ENCODE peak calls at places on chromosomes 4 and X, in seven cellular contexts. G, O, Q, A, M, D and K are unnamed samples.
A peak's percentile ranks its signal among the peaks of the same experiment; 100 is the strongest.

GRCh38 chr4:105306820-105307219 is 160.1 kb downstream of the TET2 start:
- DNase-seq in Q (no peak), A (no peak), O (no peak), M (no peak), D (no peak), G (no peak), K (no peak)

GRCh38 chr4:149144060-149144459 is 671.6 kb downstream of the IQCM start:
- DNase-seq in D (no peak), G (no peak), O (no peak), A (no peak), M (no peak), Q (no peak), K (no peak)

GRCh38 chr4:137901114-137901513 is 341.0 kb downstream of the SLC7A11 start:
- DNase-seq in D (no peak), A (no peak), M (no peak), G (no peak), Q (no peak), O (no peak), K (no peak)

GRCh38 chr4:184234155-184234554 is 16.5 kb upstream of the ENPP6 start:
- DNase-seq in D (no peak), A (no peak), G (no peak), Q (no peak), O (no peak), M (no peak), K (no peak)

GRCh38 chr4:183409956-183410355 is 34.5 kb upstream of the CDKN2AIP start:
- DNase-seq in D (no peak), O (no peak), G (no peak), Q (no peak), M (no peak), A (no peak), K (no peak)

GRCh38 chrX:103330601-103331397 is 760 bp downstream of the TCEAL7 start:
- DNase-seq in M (peak; percentile 16), Q (no peak), O (no peak), D (no peak), G (no peak), A (no peak), K (no peak)

GRCh38 chrX:2629316-2630168 is 61.6 kb upstream of the CD99 start:
- DNase-seq in A (no peak), O (no peak), M (no peak), Q (no peak), D (no peak), G (no peak), K (no peak)

GRCh38 chr4:86834901-86835300 is 14.3 kb downstream of the SLC10A6 start:
- DNase-seq in A (no peak), G (no peak), D (no peak), Q (no peak), M (peak; percentile 12), O (no peak), K (no peak)

GRCh38 chr4:48122756-48123155 is 11.3 kb downstream of the TXK start:
- DNase-seq in G (no peak), A (no peak), D (no peak), Q (no peak), O (no peak), M (no peak), K (no peak)

GRCh38 chr4:69116645-69117321 is 20.5 kb downstream of the UGT2B7 start:
- DNase-seq in Q (no peak), M (no peak), O (no peak), A (no peak), D (no peak), G (no peak), K (no peak)

GRCh38 chrX:72028701-72029470 is 102.8 kb downstream of the RTL5 start:
- DNase-seq in A (peak; percentile 7), D (no peak), Q (no peak), G (no peak), M (no peak), O (no peak), K (no peak)

GRCh38 chrX:72027024-72027913 is 104.4 kb downstream of the RTL5 start:
- DNase-seq in G (no peak), D (no peak), O (no peak), M (no peak), Q (no peak), A (peak; percentile 12), K (no peak)

GRCh38 chrX:72025236-72025770 is 106.4 kb downstream of the RTL5 start:
- DNase-seq in Q (no peak), D (no peak), A (peak; percentile 2), O (no peak), G (no peak), M (no peak), K (no peak)

GRCh38 chrX:72027914-72028307 is 103.8 kb downstream of the RTL5 start:
- DNase-seq in O (no peak), Q (no peak), D (no peak), A (no peak), G (no peak), M (no peak), K (no peak)

DNA sequence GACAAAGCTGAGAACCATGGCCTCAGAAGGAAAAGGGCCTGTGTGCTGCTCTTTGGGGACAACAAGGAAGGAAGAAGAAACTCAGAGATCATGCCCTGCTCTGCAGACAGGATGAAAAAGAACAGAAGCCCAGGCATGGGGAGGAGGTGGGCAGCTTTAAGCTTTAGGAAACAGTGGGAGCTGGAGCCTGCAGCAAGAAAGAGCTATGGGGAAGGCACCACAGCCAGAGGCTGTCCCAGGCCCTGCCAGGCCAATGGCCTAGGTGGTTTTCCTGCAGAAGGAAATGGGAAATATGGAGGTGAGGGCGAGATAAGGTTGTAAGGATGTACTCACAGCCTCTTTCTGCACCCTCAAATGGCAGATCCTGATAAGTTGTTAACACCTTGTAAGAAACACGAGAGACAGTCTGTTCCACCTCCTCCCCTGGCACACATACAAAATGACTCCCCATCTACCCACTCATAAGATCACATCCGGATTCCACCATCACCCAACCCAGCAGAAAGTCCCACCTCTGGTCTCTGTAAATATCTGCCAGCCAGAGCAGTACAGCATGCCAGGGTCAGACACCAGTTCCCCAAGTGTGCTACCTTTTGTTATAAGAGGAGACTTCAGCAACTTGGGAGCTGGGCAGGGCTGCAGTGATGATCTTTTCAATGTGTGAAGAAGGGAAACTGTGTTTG is 105.2 kb downstream of the RTL5 start:
- DNase-seq in A (peak; percentile 12), M (no peak), G (no peak), Q (no peak), O (no peak), D (no peak), K (no peak)
- H3K4me1 ChIP-seq in A (no peaks in the 10 kb centered on the region), M (peaks cover 18% of the 10 kb centered on the region), G (peaks cover 13% of the 10 kb centered on the region), Q (no peaks in the 10 kb centered on the region), O (no peaks in the 10 kb centered on the region), D (peaks cover 8% of the 10 kb centered on the region), K (peaks cover 22% of the 10 kb centered on the region)

GRCh38 chr4:182236186-182236585 is 7.0 kb upstream of the TENM3 start:
- DNase-seq in A (no peak), Q (no peak), M (no peak), G (no peak), D (no peak), O (no peak), K (no peak)

GRCh38 chr4:182242793-182243192 is 409 bp upstream of the TENM3 start:
- DNase-seq in G (no peak), D (no peak), M (peak; percentile 74), O (no peak), Q (no peak), A (no peak), K (no peak)

GRCh38 chr4:182235016-182235415 is 8.2 kb upstream of the TENM3 start:
- DNase-seq in G (no peak), D (no peak), M (no peak), Q (no peak), A (no peak), O (no peak), K (no peak)

GRCh38 chr4:182240161-182241130 is 2.8 kb upstream of the TENM3 start:
- DNase-seq in M (peak; percentile 71), G (no peak), O (no peak), A (no peak), D (no peak), Q (no peak), K (no peak)

GRCh38 chr4:182238355-182238931 is 4.8 kb upstream of the TENM3 start:
- DNase-seq in Q (no peak), D (no peak), O (no peak), G (no peak), A (no peak), M (no peak), K (no peak)
- H3K4me1 ChIP-seq in Q (no peaks in the 10 kb centered on the region), D (peaks cover 4% of the 10 kb centered on the region), O (no peaks in the 10 kb centered on the region), G (no peaks in the 10 kb centered on the region), A (no peaks in the 10 kb centered on the region), M (peaks cover 13% of the 10 kb centered on the region), K (no peaks in the 10 kb centered on the region)

GRCh38 chr4:146439999-146440398 is 81.7 kb downstream of the SLC10A7 start:
- DNase-seq in M (peak; percentile 15), A (no peak), D (no peak), Q (no peak), G (no peak), O (no peak), K (no peak)
- H3K4me1 ChIP-seq in M (peaks cover 6% of the 10 kb centered on the region), A (no peaks in the 10 kb centered on the region), D (peaks cover 16% of the 10 kb centered on the region), Q (peaks cover 7% of the 10 kb centered on the region), G (no peaks in the 10 kb centered on the region), O (no peaks in the 10 kb centered on the region), K (peaks cover 21% of the 10 kb centered on the region)

GRCh38 chr4:2843909-2844584 is 403 bp downstream of the ADD1 start:
- DNase-seq in G (peak; percentile 77), A (peak; percentile 33), O (peak; percentile 20), D (peak; percentile 49), Q (peak; percentile 65), M (peak; percentile 49), K (no peak)
- H3K4me1 ChIP-seq in G (peaks cover 57% of the 10 kb centered on the region), A (no peaks in the 10 kb centered on the region), O (peaks cover 38% of the 10 kb centered on the region), D (peaks cover 6% of the 10 kb centered on the region), Q (peaks cover 40% of the 10 kb centered on the region), M (peaks cover 18% of the 10 kb centered on the region), K (peaks cover 46% of the 10 kb centered on the region)

DNA sequence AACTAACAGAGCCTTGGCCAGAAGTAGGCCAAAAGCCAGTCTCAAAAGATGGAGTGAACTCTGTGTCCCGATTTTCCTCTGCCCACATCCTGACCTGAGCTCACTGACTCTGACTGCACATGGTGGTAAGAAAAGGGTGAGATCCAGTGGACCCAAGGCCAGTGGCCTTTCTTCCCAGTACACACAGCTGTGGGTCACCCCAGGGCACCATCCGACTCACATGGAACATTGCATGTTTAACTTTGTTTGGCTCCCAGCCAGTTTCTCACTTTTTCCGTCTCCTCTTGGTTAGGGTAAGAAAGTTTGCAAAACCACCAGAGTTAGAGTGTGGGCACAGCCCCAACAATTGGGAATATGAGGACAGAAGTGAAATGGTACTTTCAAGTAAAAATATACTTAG is 69.8 kb downstream of the GAB1 start:
- DNase-seq in O (no peak), D (no peak), M (peak; percentile 80), Q (peak; percentile 50), A (peak; percentile 28), G (peak; percentile 49), K (peak; percentile 77)
- H3K4me1 ChIP-seq in O (no peaks in the 10 kb centered on the region), D (peaks cover 4% of the 10 kb centered on the region), M (peaks cover 22% of the 10 kb centered on the region), Q (peaks cover 94% of the 10 kb centered on the region), A (peaks cover 7% of the 10 kb centered on the region), G (peaks cover 78% of the 10 kb centered on the region), K (peaks cover 69% of the 10 kb centered on the region)

GRCh38 chr4:100778431-100778830 is 260.6 kb upstream of the EMCN start:
- DNase-seq in D (no peak), G (no peak), O (no peak), M (no peak), Q (no peak), A (no peak), K (no peak)
- H3K4me1 ChIP-seq in D (no peaks in the 10 kb centered on the region), G (no peaks in the 10 kb centered on the region), O (no peaks in the 10 kb centered on the region), M (no peaks in the 10 kb centered on the region), Q (no peaks in the 10 kb centered on the region), A (no peaks in the 10 kb centered on the region), K (no peaks in the 10 kb centered on the region)

GRCh38 chrX:30525732-30526131 is 51.8 kb downstream of the TASL start:
- DNase-seq in D (no peak), A (no peak), O (no peak), M (no peak), Q (no peak), G (no peak), K (no peak)
- H3K4me1 ChIP-seq in D (no peaks in the 10 kb centered on the region), A (no peaks in the 10 kb centered on the region), O (no peaks in the 10 kb centered on the region), M (no peaks in the 10 kb centered on the region), Q (no peaks in the 10 kb centered on the region), G (no peaks in the 10 kb centered on the region), K (no peaks in the 10 kb centered on the region)

GRCh38 chrX:79153348-79153747 is 8.9 kb downstream of the GPR174 start:
- DNase-seq in M (no peak), D (no peak), Q (no peak), G (no peak), O (no peak), A (no peak), K (no peak)
- H3K4me1 ChIP-seq in M (no peaks in the 10 kb centered on the region), D (no peaks in the 10 kb centered on the region), Q (no peaks in the 10 kb centered on the region), G (no peaks in the 10 kb centered on the region), O (peaks cover 70% of the 10 kb centered on the region), A (no peaks in the 10 kb centered on the region), K (no peaks in the 10 kb centered on the region)